ENCODE peak calls at places on chromosomes 13 and 19, in nine cellular contexts. W, F, S, I, G, N, C, T and V are unnamed samples.

GRCh38 chr19:4007021-4007835 is at the start of gene PIAS4:
- DNase-seq in W (peak), F (peak), S (peak), I (peak), G (peak), N (peak), C (peak), T (peak), V (peak)

GRCh38 chr19:10797541-10798256 is 38.3 kb downstream of the TMED1 start:
- DNase-seq in W (no peak), F (no peak), S (no peak), I (no peak), G (no peak), N (no peak), C (peak), T (no peak), V (peak)

GRCh38 chr19:28614634-28615545 is 598.1 kb downstream of the UQCRFS1 start:
- DNase-seq in W (no peak), F (no peak), S (no peak), I (no peak), G (no peak), N (no peak), C (no peak), T (no peak), V (no peak)

GRCh38 chr13:28558126-28558525 is 63.2 kb upstream of the FLT1 start:
- DNase-seq in W (no peak), F (no peak), S (peak), I (no peak), G (no peak), N (no peak), C (no peak), T (no peak), V (no peak)

GRCh38 chr13:40236566-40237168 is 429.8 kb downstream of the FOXO1 start:
- DNase-seq in W (peak), F (peak), S (no peak), I (no peak), G (no peak), N (peak), C (no peak), T (no peak), V (no peak)

GRCh38 chr13:113861433-113862030 is 2.3 kb downstream of the GAS6 start:
- DNase-seq in W (no peak), F (no peak), S (no peak), I (no peak), G (no peak), N (peak), C (no peak), T (no peak), V (no peak)

GRCh38 chr19:55440411-55441105 is 2.5 kb downstream of the SHISA7 start:
- DNase-seq in W (no peak), F (no peak), S (no peak), I (no peak), G (no peak), N (no peak), C (peak), T (no peak), V (peak)

GRCh38 chr13:27775943-27776342 is 16.3 kb upstream of the GSX1 start:
- DNase-seq in W (no peak), F (no peak), S (no peak), I (no peak), G (no peak), N (no peak), C (no peak), T (no peak), V (no peak)

GRCh38 chr19:45095496-45096413 is 2.8 kb downstream of the PPP1R37 start:
- DNase-seq in W (no peak), F (no peak), S (no peak), I (no peak), G (no peak), N (no peak), C (no peak), T (no peak), V (no peak)

DNA sequence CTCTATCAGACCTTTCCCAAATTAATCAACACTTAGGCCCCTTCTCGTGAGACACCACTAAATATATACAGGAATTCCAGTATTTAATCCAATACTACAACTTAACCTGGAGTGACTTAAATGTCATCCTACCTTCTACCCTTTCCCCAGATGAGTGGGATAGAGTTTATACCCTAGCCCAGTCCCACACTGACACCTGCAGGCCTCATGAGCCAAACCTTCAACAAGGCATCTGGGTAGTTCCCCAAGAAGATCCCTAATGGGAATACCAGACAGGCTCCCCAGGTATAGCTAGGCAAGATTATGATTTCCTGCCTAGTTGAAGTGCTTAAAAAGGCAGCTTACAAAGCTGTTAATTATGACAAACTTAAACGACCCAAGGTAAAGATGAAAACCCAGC is 15.9 kb downstream of the ZNF83 start:
- DNase-seq in W (no peak), F (peak), S (no peak), I (no peak), G (no peak), N (no peak), C (no peak), T (no peak), V (no peak)
- TF ChIP-seq CTCF in W (no peak), F (peak), S (no peak), I (no peak), G (peak), N (no peak), C (no peak), T (no peak), V (no peak)

GRCh38 chr13:89891416-89891815 is 1456.1 kb upstream of the MIR17HG start:
- DNase-seq in W (no peak), F (no peak), S (no peak), I (no peak), G (no peak), N (no peak), C (no peak), T (no peak), V (no peak)
- TF ChIP-seq CTCF in W (no peak), F (no peak), S (no peak), I (no peak), G (no peak), N (no peak), C (no peak), T (no peak), V (no peak)

GRCh38 chr19:31943778-31944177 is 401.6 kb upstream of the ZNF507 start:
- DNase-seq in W (no peak), F (no peak), S (no peak), I (no peak), G (no peak), N (no peak), C (no peak), T (no peak), V (no peak)
- TF ChIP-seq CTCF in W (no peak), F (no peak), S (no peak), I (no peak), G (no peak), N (no peak), C (no peak), T (no peak), V (no peak)

GRCh38 chr19:16969127-16969526 is 57.5 kb downstream of the CPAMD8 start:
- DNase-seq in W (no peak), F (no peak), S (no peak), I (no peak), G (peak), N (no peak), C (no peak), T (no peak), V (peak)
- TF ChIP-seq CTCF in W (no peak), F (no peak), S (no peak), I (no peak), G (peak), N (no peak), C (no peak), T (no peak), V (no peak)

DNA sequence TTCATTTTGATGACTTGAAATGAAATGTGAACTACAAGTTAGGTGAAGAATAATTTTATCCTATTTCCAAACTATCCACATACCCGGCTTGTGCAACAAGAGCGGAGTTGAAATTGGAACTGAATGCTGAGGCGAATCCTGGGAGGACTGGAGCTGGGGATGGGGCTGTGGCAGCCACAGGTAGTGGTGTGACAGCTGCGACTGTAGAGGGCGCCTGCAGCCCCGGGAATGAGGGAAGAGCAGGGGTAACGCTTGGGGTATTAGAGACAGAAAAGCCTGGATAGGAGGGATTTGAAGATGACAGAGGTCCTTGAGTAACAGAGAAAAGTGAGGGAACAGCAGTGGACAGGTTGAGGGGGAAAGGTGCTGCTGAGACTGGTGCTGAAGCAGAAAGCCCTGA is 22.0 kb upstream of the STOML3 start:
- DNase-seq in W (no peak), F (no peak), S (no peak), I (no peak), G (no peak), N (no peak), C (no peak), T (no peak), V (no peak)
- TF ChIP-seq CTCF in W (no peak), F (no peak), S (no peak), I (no peak), G (peak), N (no peak), C (no peak), T (no peak), V (no peak)

GRCh38 chr13:44410328-44410859 is 36.8 kb downstream of the SERP2 start:
- DNase-seq in W (no peak), F (no peak), S (no peak), I (no peak), G (peak), N (no peak), C (no peak), T (no peak), V (no peak)
- TF ChIP-seq CTCF in W (no peak), F (no peak), S (no peak), I (no peak), G (peak), N (no peak), C (no peak), T (no peak), V (no peak)

DNA sequence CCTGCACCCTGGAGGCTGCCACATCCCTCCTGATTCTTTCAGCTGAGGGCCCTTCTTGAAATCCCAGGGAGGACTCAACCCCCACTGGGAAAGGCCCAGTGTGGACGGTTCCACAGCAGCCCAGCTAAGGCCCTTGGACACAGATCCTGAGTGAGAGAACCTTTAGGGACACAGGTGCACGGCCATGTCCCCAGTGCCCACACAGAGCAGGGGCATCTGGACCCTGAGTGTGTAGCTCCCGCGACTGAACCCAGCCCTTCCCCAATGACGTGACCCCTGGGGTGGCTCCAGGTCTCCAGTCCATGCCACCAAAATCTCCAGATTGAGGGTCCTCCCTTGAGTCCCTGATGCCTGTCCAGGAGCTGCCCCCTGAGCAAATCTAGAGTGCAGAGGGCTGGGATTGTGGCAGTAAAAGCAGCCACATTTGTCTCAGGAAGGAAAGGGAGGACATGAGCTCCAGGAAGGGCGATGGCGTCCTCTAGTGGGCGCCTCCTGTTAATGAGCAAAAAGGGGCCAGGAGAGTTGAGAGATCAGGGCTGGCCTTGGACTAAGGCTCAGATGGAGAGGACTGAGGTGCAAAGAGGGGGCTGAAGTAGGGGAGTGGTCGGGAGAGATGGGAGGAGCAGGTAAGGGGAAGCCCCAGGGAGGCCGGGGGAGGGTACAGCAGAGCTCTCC is 6.9 kb upstream of the CEACAM5 start:
- DNase-seq in W (no peak), F (no peak), S (no peak), I (no peak), G (peak), N (peak), C (no peak), T (no peak), V (peak)
- TF ChIP-seq CTCF in W (no peak), F (no peak), S (no peak), I (no peak), G (peak), N (peak), C (peak), T (no peak), V (peak)

GRCh38 chr19:41816761-41817160 is 20.4 kb downstream of the CEACAM3 start:
- DNase-seq in W (no peak), F (no peak), S (no peak), I (no peak), G (no peak), N (no peak), C (no peak), T (no peak), V (no peak)

GRCh38 chr19:41815301-41815700 is 18.9 kb downstream of the CEACAM3 start:
- DNase-seq in W (no peak), F (no peak), S (no peak), I (no peak), G (no peak), N (no peak), C (no peak), T (no peak), V (no peak)

GRCh38 chr19:41821003-41821735 is 23.3 kb downstream of the LYPD4 start:
- DNase-seq in W (no peak), F (peak), S (no peak), I (no peak), G (peak), N (peak), C (peak), T (no peak), V (peak)
- TF ChIP-seq CTCF in W (peak), F (peak), S (peak), I (no peak), G (peak), N (peak), C (peak), T (peak), V (peak)

GRCh38 chr13:22175815-22176214 is 504.9 kb downstream of the FGF9 start:
- DNase-seq in W (no peak), F (no peak), S (no peak), I (no peak), G (no peak), N (no peak), C (no peak), T (no peak), V (no peak)
- TF ChIP-seq CTCF in W (no peak), F (no peak), S (no peak), I (no peak), G (no peak), N (no peak), C (no peak), T (no peak), V (no peak)